ENCODE peak calls at places on chromosome 21, in five cellular contexts. One of them, this sample, is unnamed.

GRCh38 chr21:42026072-42026415 is 15.9 kb upstream of the ZBTB21 start:
- DNase-seq in HEK293T: no peak
- DNase-seq in NT2/D1: no peak
- DNase-seq in GM12878: no peak
- DNase-seq in HepG2: no peak
- DNase-seq in this sample: no peak

GRCh38 chr21:34935452-34935851 is 113.7 kb downstream of the RUNX1 start:
- DNase-seq in HEK293T: no peak
- DNase-seq in NT2/D1: no peak
- DNase-seq in GM12878: no peak
- DNase-seq in HepG2: no peak
- DNase-seq in this sample: no peak

GRCh38 chr21:15601390-15601789 is 128.4 kb upstream of the USP25 start:
- DNase-seq in HEK293T: no peak
- DNase-seq in NT2/D1: no peak
- DNase-seq in GM12878: no peak
- DNase-seq in HepG2: no peak
- DNase-seq in this sample: no peak

GRCh38 chr21:45300786-45301520 is 13.3 kb upstream of the POFUT2 start:
- DNase-seq in HEK293T: no peak
- DNase-seq in NT2/D1: no peak
- DNase-seq in GM12878: no peak
- DNase-seq in HepG2: no peak
- DNase-seq in this sample: no peak

GRCh38 chr21:45505416-45506021 is 36.7 kb downstream of the SLC19A1 start:
- DNase-seq in HEK293T: no peak
- DNase-seq in NT2/D1: no peak
- DNase-seq in GM12878: no peak
- DNase-seq in HepG2: no peak
- DNase-seq in this sample: no peak

GRCh38 chr21:41374867-41375533 is 13.2 kb downstream of the MX2 start:
- DNase-seq in HEK293T: no peak
- DNase-seq in NT2/D1: no peak
- DNase-seq in GM12878: no peak
- DNase-seq in HepG2: no peak
- DNase-seq in this sample: no peak

GRCh38 chr21:39385299-39386145 is 36.6 kb upstream of the HMGN1 start:
- DNase-seq in HEK293T: no peak
- DNase-seq in NT2/D1: no peak
- DNase-seq in GM12878: no peak
- DNase-seq in HepG2: peak
- DNase-seq in this sample: no peak

GRCh38 chr21:46061063-46061462 is 36.8 kb upstream of the COL6A2 start:
- DNase-seq in HEK293T: no peak
- DNase-seq in NT2/D1: no peak
- DNase-seq in GM12878: no peak
- DNase-seq in HepG2: no peak
- DNase-seq in this sample: no peak

GRCh38 chr21:34822957-34823356 is 154.2 kb downstream of the CLIC6 start:
- DNase-seq in HEK293T: no peak
- DNase-seq in NT2/D1: no peak
- DNase-seq in GM12878: no peak
- DNase-seq in HepG2: no peak
- DNase-seq in this sample: no peak

GRCh38 chr21:31111093-31111492 is 72.8 kb upstream of the KRTAP19-8 start:
- DNase-seq in HEK293T: no peak
- DNase-seq in NT2/D1: no peak
- DNase-seq in GM12878: no peak
- DNase-seq in HepG2: no peak
- DNase-seq in this sample: no peak

GRCh38 chr21:32712043-32712442 is 15.8 kb downstream of the SYNJ1 start:
- DNase-seq in HEK293T: no peak
- DNase-seq in NT2/D1: no peak
- DNase-seq in GM12878: peak
- DNase-seq in HepG2: no peak
- DNase-seq in this sample: no peak

GRCh38 chr21:42187976-42188653 is 30.8 kb upstream of the ABCG1 start:
- DNase-seq in HEK293T: no peak
- DNase-seq in NT2/D1: no peak
- DNase-seq in GM12878: peak
- DNase-seq in HepG2: no peak
- DNase-seq in this sample: no peak

GRCh38 chr21:46660505-46660904 is 25.0 kb downstream of the PRMT2 start:
- DNase-seq in HEK293T: no peak
- DNase-seq in NT2/D1: no peak
- DNase-seq in GM12878: no peak
- DNase-seq in HepG2: no peak
- DNase-seq in this sample: no peak

GRCh38 chr21:41633627-41634026 is 125.7 kb upstream of the TMPRSS2 start:
- DNase-seq in HEK293T: no peak
- DNase-seq in NT2/D1: no peak
- DNase-seq in GM12878: no peak
- DNase-seq in HepG2: no peak
- DNase-seq in this sample: no peak

GRCh38 chr21:27476696-27477095 is 509.8 kb upstream of the ADAMTS5 start:
- DNase-seq in HEK293T: no peak
- DNase-seq in NT2/D1: no peak
- DNase-seq in GM12878: no peak
- DNase-seq in HepG2: no peak
- DNase-seq in this sample: no peak

GRCh38 chr21:25895565-25896205 is 160.9 kb downstream of the GABPA start:
- DNase-seq in HEK293T: no peak
- DNase-seq in NT2/D1: no peak
- DNase-seq in GM12878: no peak
- DNase-seq in HepG2: no peak
- DNase-seq in this sample: no peak

DNA sequence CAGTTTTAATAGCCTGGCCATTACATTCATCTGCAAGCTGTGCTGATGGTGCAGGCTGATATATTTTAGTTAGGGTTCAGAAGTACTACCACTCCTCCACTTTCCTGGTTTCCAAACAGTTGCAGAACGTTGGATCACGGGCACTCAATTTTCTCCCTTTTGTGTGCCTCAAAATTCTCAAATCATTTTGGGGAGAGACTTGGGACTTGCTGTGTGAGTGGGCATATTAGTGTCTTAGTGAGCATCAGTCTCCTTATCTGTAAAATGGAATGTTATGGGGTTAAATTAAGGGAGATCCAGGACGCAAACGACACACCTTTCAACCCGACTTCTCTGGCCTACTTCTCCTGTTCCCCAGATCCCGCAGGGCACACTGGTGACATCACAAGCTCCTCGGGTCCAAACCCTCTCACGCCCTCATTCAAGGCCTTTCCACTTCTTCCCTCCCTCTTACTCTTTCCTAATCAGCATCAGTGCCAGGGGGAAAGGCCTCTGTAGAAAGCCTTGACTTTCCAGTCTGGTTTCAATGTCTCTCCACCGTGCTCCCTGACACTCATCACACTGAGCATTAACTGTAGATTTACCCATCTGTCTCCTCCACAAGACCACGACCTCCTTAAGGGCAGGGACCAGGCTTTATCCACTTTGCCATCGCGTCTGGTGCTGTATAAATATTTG is 1.2 kb downstream of the PIGP start:
- DNase-seq in HEK293T: no peak
- DNase-seq in NT2/D1: no peak
- DNase-seq in GM12878: no peak
- DNase-seq in HepG2: no peak
- DNase-seq in this sample: no peak
- TF ChIP-seq SUZ12 in HEK293T: no peak
- TF ChIP-seq SUZ12 in NT2/D1: no peak
- TF ChIP-seq SUZ12 in GM12878: no peak
- TF ChIP-seq SUZ12 in HepG2: no peak
- TF ChIP-seq SUZ12 in this sample: no peak

GRCh38 chr21:16634522-16634914 is 878.3 kb upstream of the CXADR start:
- DNase-seq in HEK293T: no peak
- DNase-seq in NT2/D1: peak
- DNase-seq in GM12878: no peak
- DNase-seq in HepG2: no peak
- DNase-seq in this sample: no peak
- TF ChIP-seq SUZ12 in HEK293T: no peak
- TF ChIP-seq SUZ12 in NT2/D1: no peak
- TF ChIP-seq SUZ12 in GM12878: no peak
- TF ChIP-seq SUZ12 in HepG2: no peak
- TF ChIP-seq SUZ12 in this sample: no peak

GRCh38 chr21:23574932-23575331 is 2032.3 kb downstream of the MRPL39 start:
- DNase-seq in HEK293T: no peak
- DNase-seq in NT2/D1: no peak
- DNase-seq in GM12878: no peak
- DNase-seq in HepG2: no peak
- DNase-seq in this sample: peak

GRCh38 chr21:23579573-23579972 is 2027.7 kb downstream of the MRPL39 start:
- DNase-seq in HEK293T: no peak
- DNase-seq in NT2/D1: no peak
- DNase-seq in GM12878: no peak
- DNase-seq in HepG2: no peak
- DNase-seq in this sample: no peak

DNA sequence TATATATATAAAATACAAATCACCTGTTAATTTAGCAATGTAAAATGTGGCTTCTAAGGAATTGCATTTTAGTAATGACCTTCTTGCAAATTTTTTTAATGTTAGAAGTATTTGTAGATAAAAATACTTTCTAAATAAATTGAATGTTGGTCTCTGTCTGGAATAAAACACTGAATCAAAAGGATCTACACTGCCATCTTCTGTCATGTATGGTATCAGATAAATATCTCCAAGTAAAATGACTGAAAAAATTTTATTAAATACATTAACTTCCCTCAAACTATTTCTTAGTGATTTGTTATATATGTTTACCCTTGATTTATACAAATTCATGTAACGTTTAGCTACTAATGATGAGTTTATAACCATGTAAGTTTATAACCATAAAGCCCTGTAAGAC is 2029.3 kb downstream of the MRPL39 start:
- DNase-seq in HEK293T: no peak
- DNase-seq in NT2/D1: no peak
- DNase-seq in GM12878: no peak
- DNase-seq in HepG2: no peak
- DNase-seq in this sample: no peak
- TF ChIP-seq SUZ12 in HEK293T: no peak
- TF ChIP-seq SUZ12 in NT2/D1: no peak
- TF ChIP-seq SUZ12 in GM12878: no peak
- TF ChIP-seq SUZ12 in HepG2: no peak
- TF ChIP-seq SUZ12 in this sample: no peak

GRCh38 chr21:17523007-17523451 is 10.2 kb downstream of the CXADR start:
- DNase-seq in HEK293T: no peak
- DNase-seq in NT2/D1: no peak
- DNase-seq in GM12878: no peak
- DNase-seq in HepG2: peak
- DNase-seq in this sample: no peak
- TF ChIP-seq SUZ12 in HEK293T: no peak
- TF ChIP-seq SUZ12 in NT2/D1: no peak
- TF ChIP-seq SUZ12 in GM12878: no peak
- TF ChIP-seq SUZ12 in HepG2: no peak
- TF ChIP-seq SUZ12 in this sample: no peak